ENCODE peak calls at places on chromosome 5, in four cellular contexts. H is CD8-positive, alpha-beta T cell; Q is tibial nerve; R is pancreas. W is an unnamed sample.
A peak's percentile ranks its signal among the peaks of the same experiment; 100 is the strongest.

GRCh38 chr5:141513021-141513626 is 24.2 kb downstream of the PCDHGC5 start:
- DNase-seq in R (peak; percentile 30), Q (peak; percentile 27), H (peak; percentile 16), W (no peak)

GRCh38 chr5:55855509-55855908 is 4.4 kb downstream of the IL31RA start:
- DNase-seq in H (no peak), R (no peak), Q (no peak), W (no peak)

GRCh38 chr5:42338136-42338535 is 85.1 kb upstream of the GHR start:
- DNase-seq in Q (no peak), H (no peak), R (no peak), W (no peak)

GRCh38 chr5:135211083-135211790 is 177.2 kb upstream of the PITX1 start:
- DNase-seq in Q (no peak), R (no peak), H (no peak), W (no peak)

GRCh38 chr5:128537306-128537998 is 593 bp downstream of the FBN2 start:
- DNase-seq in Q (peak; percentile 19), R (no peak), H (no peak), W (no peak)

GRCh38 chr5:127959152-127959764 is 124.3 kb upstream of the SLC12A2 start:
- DNase-seq in R (peak; percentile 42), Q (peak; percentile 36), H (peak; percentile 7), W (peak; percentile 57)

GRCh38 chr5:180127682-180128670 is 56.4 kb upstream of the RNF130 start:
- DNase-seq in R (no peak), Q (no peak), H (no peak), W (no peak)

GRCh38 chr5:141853895-141854626 is 24.1 kb downstream of the PCDH1 start:
- DNase-seq in R (no peak), Q (no peak), H (no peak), W (no peak)

GRCh38 chr5:24492231-24492630 is 152.5 kb downstream of the CDH10 start:
- DNase-seq in R (no peak), Q (no peak), H (no peak), W (no peak)

GRCh38 chr5:51881901-51882300 is 498.7 kb downstream of the ISL1 start:
- DNase-seq in H (no peak), Q (no peak), R (no peak), W (no peak)

GRCh38 chr5:7261049-7261448 is 134.9 kb upstream of the ADCY2 start:
- DNase-seq in Q (peak; percentile 28), H (no peak), R (no peak), W (no peak)

GRCh38 chr5:154273028-154273617 is 82.6 kb downstream of the GALNT10 start:
- DNase-seq in H (no peak), R (no peak), Q (peak; percentile 35), W (peak; percentile 44)

GRCh38 chr5:51387854-51388320 is 4.6 kb downstream of the ISL1 start:
- DNase-seq in Q (no peak), H (no peak), R (no peak), W (no peak)

GRCh38 chr5:132961887-132962286 is 1.5 kb downstream of the AFF4 start:
- DNase-seq in R (no peak), Q (no peak), H (no peak), W (no peak)

GRCh38 chr5:76819851-76820280 is 1.0 kb downstream of the F2RL1 start:
- DNase-seq in R (peak; percentile 19), H (no peak), Q (no peak), W (no peak)

GRCh38 chr5:179295778-179296149 is 49.5 kb downstream of the ADAMTS2 start:
- DNase-seq in Q (no peak), H (no peak), R (no peak), W (no peak)

GRCh38 chr5:73822989-73823339 is 197.0 kb downstream of the ARHGEF28 start:
- DNase-seq in R (peak; percentile 34), H (no peak), Q (no peak), W (no peak)

GRCh38 chr5:72955143-72955767 is 586 bp upstream of the FCHO2 start:
- DNase-seq in H (no peak), Q (no peak), R (peak; percentile 61), W (peak; percentile 83)

GRCh38 chr5:35926389-35927051 is 11.9 kb downstream of the CAPSL start:
- DNase-seq in R (peak; percentile 23), H (peak; percentile 70), Q (peak; percentile 81), W (peak; percentile 44)

GRCh38 chr5:172425402-172425801 is 28.9 kb downstream of the SH3PXD2B start:
- DNase-seq in H (no peak), Q (no peak), R (no peak), W (no peak)
- H3K27ac ChIP-seq in H (no peak overlapping the region), Q (peak overlapping the region; percentile 56), R (no peak overlapping the region), W (no peak overlapping the region)

GRCh38 chr5:3598725-3599282 is 3.2 kb downstream of the IRX1 start:
- DNase-seq in R (no peak), Q (no peak), H (no peak), W (no peak)
- TF ChIP-seq CTCF in R (no peak), Q (no peak), H (no peak), W (no peak)

GRCh38 chr5:39164529-39165402 is 54.6 kb downstream of the FYB1 start:
- DNase-seq in Q (no peak), R (no peak), H (no peak), W (no peak)
- H3K27ac ChIP-seq in Q (no peak overlapping the region), R (no peak overlapping the region), H (peak overlapping the region; percentile 9), W (no peak overlapping the region)

GRCh38 chr5:102670224-102670836 is 84.8 kb upstream of the PAM start:
- DNase-seq in H (no peak), R (no peak), Q (no peak), W (no peak)
- TF ChIP-seq CTCF in H (no peak), R (peak; percentile 13), Q (peak; percentile 26), W (no peak)

DNA sequence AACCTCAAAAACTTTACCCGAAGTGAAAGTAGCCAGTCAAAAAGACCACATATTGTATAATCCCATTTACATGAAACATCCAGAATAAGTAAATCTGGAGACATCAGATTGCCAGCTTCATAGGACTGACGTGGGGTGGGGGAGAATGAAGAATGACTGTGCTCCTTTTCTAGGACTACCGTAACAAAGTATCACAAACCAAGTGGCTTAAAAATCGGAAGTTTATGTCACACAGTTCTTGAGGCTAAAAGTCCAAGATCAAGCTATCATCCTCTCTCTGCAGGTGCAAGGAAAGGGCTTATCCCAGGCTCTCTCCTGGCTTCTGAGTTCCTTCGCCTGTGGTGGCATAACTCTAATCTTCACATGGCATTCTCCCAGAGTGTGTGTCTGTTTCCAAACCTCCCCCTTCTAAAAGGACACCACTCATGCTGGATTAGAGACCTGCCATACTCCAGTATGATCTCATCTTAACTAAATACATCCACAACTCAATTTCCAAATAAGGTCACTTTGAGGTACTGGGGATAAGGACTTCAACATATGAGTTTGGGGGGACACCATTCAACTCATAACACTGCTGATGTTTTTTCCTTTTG is 25.5 kb downstream of the ADAM19 start:
- DNase-seq in H (no peak), R (no peak), Q (no peak), W (no peak)
- H3K27ac ChIP-seq in H (no peak overlapping the region), R (no peak overlapping the region), Q (no peak overlapping the region), W (no peak overlapping the region)

GRCh38 chr5:78295035-78295961 is 800 bp upstream of the AP3B1 start:
- DNase-seq in Q (peak; percentile 8), H (peak; percentile 55), R (peak; percentile 28), W (peak; percentile 40)
- TF ChIP-seq CTCF in Q (no peak), H (peak; percentile 40), R (no peak), W (no peak)

W was measured in lung.